ENCODE peak calls at places on chromosome 5, in six cellular contexts. One of them, this sample, is unnamed.
A peak's percentile ranks its signal among the peaks of the same experiment; 100 is the strongest.

GRCh38 chr5:73365301-73365853 is 83.2 kb downstream of the FOXD1 start:
- DNase-seq in frontal cortex: peak; percentile 41
- DNase-seq in astrocyte of the spinal cord: peak; percentile 93
- DNase-seq in suprapubic skin: no peak
- DNase-seq in nephron progenitor cell: no peak
- DNase-seq in GM18507: no peak
- DNase-seq in this sample: peak; percentile 41

GRCh38 chr5:134995850-134996402 is 28.2 kb downstream of the CATSPER3 start:
- DNase-seq in GM18507: no peak
- DNase-seq in astrocyte of the spinal cord: no peak
- DNase-seq in frontal cortex: peak; percentile 1
- DNase-seq in suprapubic skin: no peak
- DNase-seq in nephron progenitor cell: no peak
- DNase-seq in this sample: no peak

GRCh38 chr5:55604611-55605067 is 69.9 kb upstream of the PLPP1 start:
- DNase-seq in frontal cortex: no peak
- DNase-seq in nephron progenitor cell: no peak
- DNase-seq in suprapubic skin: no peak
- DNase-seq in astrocyte of the spinal cord: peak; percentile 71
- DNase-seq in GM18507: no peak
- DNase-seq in this sample: no peak

GRCh38 chr5:134464988-134465855 is 53.5 kb upstream of the CDKN2AIPNL start:
- DNase-seq in astrocyte of the spinal cord: no peak
- DNase-seq in nephron progenitor cell: no peak
- DNase-seq in GM18507: no peak
- DNase-seq in suprapubic skin: peak; percentile 70
- DNase-seq in frontal cortex: no peak
- DNase-seq in this sample: no peak

GRCh38 chr5:10499776-10500175 is 58.1 kb downstream of the ROPN1L start:
- DNase-seq in suprapubic skin: no peak
- DNase-seq in frontal cortex: no peak
- DNase-seq in GM18507: no peak
- DNase-seq in astrocyte of the spinal cord: no peak
- DNase-seq in nephron progenitor cell: no peak
- DNase-seq in this sample: no peak

GRCh38 chr5:27947088-27947487 is 908.7 kb upstream of the CDH9 start:
- DNase-seq in suprapubic skin: no peak
- DNase-seq in frontal cortex: no peak
- DNase-seq in GM18507: no peak
- DNase-seq in nephron progenitor cell: no peak
- DNase-seq in astrocyte of the spinal cord: peak; percentile 58
- DNase-seq in this sample: no peak

GRCh38 chr5:83688321-83688720 is 32.3 kb downstream of the HAPLN1 start:
- DNase-seq in astrocyte of the spinal cord: no peak
- DNase-seq in nephron progenitor cell: no peak
- DNase-seq in frontal cortex: no peak
- DNase-seq in GM18507: no peak
- DNase-seq in suprapubic skin: no peak
- DNase-seq in this sample: no peak

GRCh38 chr5:30539004-30539634 is 654.4 kb upstream of the CDH6 start:
- DNase-seq in GM18507: no peak
- DNase-seq in nephron progenitor cell: peak; percentile 8
- DNase-seq in astrocyte of the spinal cord: peak; percentile 78
- DNase-seq in suprapubic skin: no peak
- DNase-seq in frontal cortex: no peak
- DNase-seq in this sample: no peak

GRCh38 chr5:17118631-17119030 is 98.8 kb upstream of the BASP1 start:
- DNase-seq in suprapubic skin: no peak
- DNase-seq in frontal cortex: peak; percentile 55
- DNase-seq in nephron progenitor cell: no peak
- DNase-seq in GM18507: no peak
- DNase-seq in astrocyte of the spinal cord: peak; percentile 94
- DNase-seq in this sample: peak; percentile 53

GRCh38 chr5:177015156-177015555 is 7.3 kb upstream of the ZNF346 start:
- DNase-seq in astrocyte of the spinal cord: no peak
- DNase-seq in nephron progenitor cell: no peak
- DNase-seq in GM18507: no peak
- DNase-seq in suprapubic skin: no peak
- DNase-seq in frontal cortex: no peak
- DNase-seq in this sample: no peak

GRCh38 chr5:127791439-127791838 is 88.2 kb downstream of the CCDC192 start:
- DNase-seq in suprapubic skin: no peak
- DNase-seq in astrocyte of the spinal cord: no peak
- DNase-seq in nephron progenitor cell: no peak
- DNase-seq in frontal cortex: no peak
- DNase-seq in GM18507: no peak
- DNase-seq in this sample: no peak

GRCh38 chr5:180853522-180853921 is 7.6 kb downstream of the ZFP62 start:
- DNase-seq in GM18507: no peak
- DNase-seq in frontal cortex: no peak
- DNase-seq in nephron progenitor cell: no peak
- DNase-seq in suprapubic skin: no peak
- DNase-seq in astrocyte of the spinal cord: no peak
- DNase-seq in this sample: no peak

GRCh38 chr5:80254767-80255424 is 952 bp downstream of the SERINC5 start:
- DNase-seq in astrocyte of the spinal cord: peak; percentile 49
- DNase-seq in GM18507: no peak
- DNase-seq in frontal cortex: no peak
- DNase-seq in suprapubic skin: no peak
- DNase-seq in nephron progenitor cell: no peak
- DNase-seq in this sample: no peak

GRCh38 chr5:65803699-65804426 is 81.9 kb downstream of the NLN start:
- DNase-seq in astrocyte of the spinal cord: peak; percentile 35
- DNase-seq in suprapubic skin: no peak
- DNase-seq in GM18507: no peak
- DNase-seq in frontal cortex: no peak
- DNase-seq in nephron progenitor cell: no peak
- DNase-seq in this sample: no peak

GRCh38 chr5:37774912-37775483 is 64.8 kb downstream of the GDNF start:
- DNase-seq in GM18507: no peak
- DNase-seq in frontal cortex: no peak
- DNase-seq in nephron progenitor cell: peak; percentile 32
- DNase-seq in astrocyte of the spinal cord: no peak
- DNase-seq in suprapubic skin: no peak
- DNase-seq in this sample: no peak